ENCODE peak calls at places on chromosomes 3 and 15, in ten cellular contexts. K is endothelial cell, J is H9, P is foreskin keratinocyte, X is PC-3, A is GM10248, G is lower leg skin, W is esophagus squamous epithelium, Y is WTC11, O is fibroblast of lung. D is an unnamed sample.

GRCh38 chr3:99410789-99411311 is 227.5 kb upstream of the COL8A1 start:
- DNase-seq in K (no peak), X (peak; percentile 12), P (peak; percentile 15), A (no peak), G (no peak), Y (no peak), O (peak; percentile 37), J (no peak), W (no peak), D (no peak)

GRCh38 chr15:45616901-45617323 is 17.9 kb upstream of the SQOR start:
- DNase-seq in X (peak; percentile 49), O (no peak), P (peak; percentile 63), K (no peak), G (no peak), A (no peak), W (no peak), J (peak; percentile 31), Y (no peak), D (no peak)

GRCh38 chr3:97821413-97821809 is 400 bp upstream of the CRYBG3 start:
- DNase-seq in X (no peak), A (peak; percentile 26), P (peak; percentile 65), W (no peak), O (peak; percentile 62), J (peak; percentile 55), Y (peak; percentile 66), K (peak; percentile 43), G (peak; percentile 90), D (no peak)

GRCh38 chr3:134369861-134370596 is 4.2 kb downstream of the AMOTL2 start:
- DNase-seq in K (no peak), W (no peak), J (peak; percentile 25), O (no peak), Y (no peak), A (no peak), P (no peak), G (peak; percentile 68), X (no peak), D (no peak)

GRCh38 chr15:79431636-79432344 is at the start of gene MINAR1:
- DNase-seq in K (peak; percentile 71), A (peak; percentile 29), Y (peak; percentile 47), X (peak; percentile 23), O (peak; percentile 36), J (peak; percentile 47), W (no peak), P (no peak), G (no peak), D (no peak)

GRCh38 chr3:33144433-33144832 is 30.6 kb downstream of the CRTAP start:
- DNase-seq in X (peak; percentile 21), A (peak; percentile 43), K (peak; percentile 14), Y (peak; percentile 76), G (peak; percentile 61), P (no peak), J (peak; percentile 79), O (no peak), W (no peak), D (no peak)

GRCh38 chr3:13420817-13421755 is 964 bp upstream of the NUP210 start:
- DNase-seq in J (no peak), G (no peak), O (no peak), X (no peak), Y (peak; percentile 24), P (no peak), A (peak; percentile 72), W (peak; percentile 24), K (peak; percentile 12), D (no peak)

GRCh38 chr3:36166477-36166876 is 213.8 kb upstream of the STAC start:
- DNase-seq in O (no peak), X (peak; percentile 97), P (peak; percentile 93), A (no peak), Y (no peak), K (no peak), W (no peak), G (no peak), J (no peak), D (no peak)

GRCh38 chr3:67940200-67940952 is 286.0 kb upstream of the SUCLG2 start:
- DNase-seq in G (no peak), X (peak; percentile 16), Y (no peak), P (no peak), K (no peak), A (no peak), W (no peak), O (peak; percentile 7), J (no peak), D (no peak)

GRCh38 chr15:39215006-39215405 is 365.9 kb upstream of the THBS1 start:
- DNase-seq in G (no peak), W (no peak), Y (no peak), A (no peak), X (no peak), J (no peak), O (peak; percentile 42), K (no peak), P (no peak), D (no peak)

GRCh38 chr3:40848411-40848810 is 323.7 kb downstream of the ZNF621 start:
- DNase-seq in X (no peak), G (no peak), J (no peak), Y (no peak), K (no peak), P (no peak), W (no peak), A (no peak), O (no peak), D (no peak)

GRCh38 chr3:40846466-40846865 is 321.7 kb downstream of the ZNF621 start:
- DNase-seq in W (no peak), K (no peak), G (no peak), Y (no peak), X (no peak), O (no peak), P (no peak), A (no peak), J (no peak), D (no peak)

GRCh38 chr3:40845447-40845846 is 320.7 kb downstream of the ZNF621 start:
- DNase-seq in Y (no peak), J (no peak), G (no peak), P (no peak), W (no peak), K (no peak), A (no peak), O (no peak), X (no peak), D (no peak)

GRCh38 chr3:40845916-40846315 is 321.2 kb downstream of the ZNF621 start:
- DNase-seq in K (no peak), P (no peak), X (no peak), Y (no peak), W (no peak), G (no peak), J (no peak), A (no peak), O (no peak), D (no peak)

GRCh38 chr3:40847571-40847992 is 322.8 kb downstream of the ZNF621 start:
- DNase-seq in G (no peak), P (no peak), O (no peak), A (no peak), X (peak; percentile 7), K (peak; percentile 58), W (no peak), Y (peak; percentile 68), J (peak; percentile 86), D (no peak)
- TF ChIP-seq CTCF in G (no peak), P (peak; percentile 30), O (no peak), A (no peak), X (no peak), K (no peak), W (no peak), Y (no peak), J (peak; percentile 37), D (no peak)

GRCh38 chr15:63600646-63601025 is 3.4 kb downstream of the FBXL22 start:
- DNase-seq in A (peak; percentile 91), J (peak; percentile 61), W (peak; percentile 52), K (peak; percentile 78), X (peak; percentile 90), O (peak; percentile 92), P (peak; percentile 76), Y (peak; percentile 67), G (peak; percentile 95), D (no peak)

GRCh38 chr15:63600001-63600645 is 2.9 kb downstream of the FBXL22 start:
- DNase-seq in J (peak; percentile 51), X (peak; percentile 17), K (no peak), W (no peak), Y (peak; percentile 41), G (peak; percentile 90), A (no peak), P (peak; percentile 45), O (no peak), D (no peak)

GRCh38 chr15:63598467-63599400 is 1.5 kb downstream of the FBXL22 start:
- DNase-seq in J (no peak), X (no peak), K (no peak), P (no peak), O (peak; percentile 26), W (no peak), G (no peak), Y (no peak), A (no peak), D (no peak)

GRCh38 chr15:63601026-63601726 is 4.0 kb downstream of the FBXL22 start:
- DNase-seq in A (peak; percentile 41), X (no peak), P (peak; percentile 39), W (no peak), Y (peak; percentile 36), O (no peak), G (no peak), K (peak; percentile 37), J (no peak), D (no peak)

GRCh38 chr15:63599401-63600000 is 2.3 kb downstream of the FBXL22 start:
- DNase-seq in G (peak; percentile 91), A (peak; percentile 54), Y (peak; percentile 66), X (peak; percentile 69), P (peak; percentile 41), W (peak; percentile 29), K (peak; percentile 47), O (peak; percentile 42), J (peak; percentile 70), D (no peak)
- TF ChIP-seq CTCF in G (no peak), A (peak; percentile 81), Y (no peak), X (peak; percentile 77), P (peak; percentile 70), W (peak; percentile 85), K (no peak), O (peak; percentile 50), J (peak; percentile 67), D (no peak)

GRCh38 chr3:80682235-80682634 is 914.4 kb upstream of the ROBO1 start:
- DNase-seq in K (no peak), A (no peak), W (no peak), J (no peak), X (no peak), P (no peak), O (no peak), Y (no peak), G (no peak), D (no peak)

GRCh38 chr3:80677796-80678195 is 910.0 kb upstream of the ROBO1 start:
- DNase-seq in P (peak; percentile 37), X (peak; percentile 55), A (no peak), J (no peak), K (no peak), W (no peak), G (no peak), O (peak; percentile 24), Y (no peak), D (no peak)

GRCh38 chr3:80675790-80676189 is 908.0 kb upstream of the ROBO1 start:
- DNase-seq in J (no peak), O (no peak), K (no peak), P (no peak), A (no peak), Y (no peak), X (no peak), G (no peak), W (no peak), D (no peak)

GRCh38 chr3:80676869-80677268 is 909.1 kb upstream of the ROBO1 start:
- DNase-seq in O (peak; percentile 16), Y (no peak), K (no peak), P (no peak), G (no peak), J (no peak), A (no peak), X (no peak), W (no peak), D (no peak)
- TF ChIP-seq CTCF in O (peak; percentile 4), Y (no peak), K (no peak), P (peak; percentile 48), G (no peak), J (no peak), A (no peak), X (peak; percentile 48), W (no peak), D (no peak)

GRCh38 chr3:31103181-31103580 is 208.7 kb upstream of the GADL1 start:
- DNase-seq in W (no peak), P (peak; percentile 49), K (no peak), A (no peak), X (no peak), Y (no peak), G (no peak), J (no peak), O (no peak), D (no peak)
- TF ChIP-seq CTCF in W (no peak), P (no peak), K (no peak), A (no peak), X (no peak), Y (no peak), G (no peak), J (no peak), O (no peak), D (no peak)